ENCODE peak calls at places on chromosomes 2 and 18, in ten cellular contexts. T is GM23248; R is right atrium auricular region; O is adipocyte; N is ovary; L is CD8-positive, alpha-beta T cell; U is K562; P is iPS DF 6.9; W is keratinocyte; S is bronchial epithelial cell. G is an unnamed sample. For H3K27me3, the result is how much of the 10 kb centered on the place peaks cover.

GRCh38 chr2:26840937-26841610 is 6.9 kb upstream of the DPYSL5 start:
- DNase-seq in T (no peak), R (peak), O (no peak), N (no peak), L (no peak), U (peak), P (no peak), W (no peak), S (peak), G (no peak)

GRCh38 chr2:105118960-105119359 is 81.1 kb downstream of the MRPS9 start:
- DNase-seq in T (no peak), R (no peak), O (no peak), N (no peak), L (no peak), U (peak), P (peak), W (no peak), S (no peak), G (no peak)

GRCh38 chr2:190409616-190410015 is 1.5 kb downstream of the MFSD6 start:
- DNase-seq in T (no peak), R (no peak), O (no peak), N (no peak), L (no peak), U (peak), P (no peak), W (no peak), S (no peak), G (no peak)

GRCh38 chr2:223591596-223591995 is 10.6 kb downstream of the SCG2 start:
- DNase-seq in T (no peak), R (no peak), O (no peak), N (no peak), L (no peak), U (no peak), P (no peak), W (no peak), S (no peak), G (no peak)

GRCh38 chr2:216110620-216111019 is 1.5 kb downstream of the XRCC5 start:
- DNase-seq in T (peak), R (no peak), O (peak), N (no peak), L (no peak), U (no peak), P (no peak), W (no peak), S (no peak), G (no peak)

GRCh38 chr2:215660687-215661086 is 224.8 kb upstream of the FN1 start:
- DNase-seq in T (peak), R (no peak), O (no peak), N (no peak), L (no peak), U (no peak), P (no peak), W (no peak), S (peak), G (no peak)

GRCh38 chr2:205073433-205074020 is 528.3 kb downstream of the PARD3B start:
- DNase-seq in T (no peak), R (no peak), O (no peak), N (no peak), L (no peak), U (no peak), P (no peak), W (no peak), S (no peak), G (no peak)

GRCh38 chr2:106562232-106562631 is 75.1 kb downstream of the CD8B2 start:
- DNase-seq in T (no peak), R (no peak), O (peak), N (no peak), L (no peak), U (no peak), P (no peak), W (no peak), S (no peak), G (no peak)

GRCh38 chr18:56043691-56044090 is 455.7 kb upstream of the TCF4 start:
- DNase-seq in T (no peak), R (no peak), O (no peak), N (no peak), L (no peak), U (no peak), P (no peak), W (no peak), S (no peak), G (no peak)

GRCh38 chr2:112187805-112188596 is 49.8 kb downstream of the FBLN7 start:
- DNase-seq in T (no peak), R (no peak), O (no peak), N (no peak), L (peak), U (peak), P (no peak), W (no peak), S (peak), G (no peak)

GRCh38 chr18:79963658-79964329 is 649 bp upstream of the HSBP1L1 start:
- DNase-seq in T (no peak), R (no peak), O (no peak), N (no peak), L (no peak), U (no peak), P (no peak), W (no peak), S (no peak), G (no peak)

GRCh38 chr18:79962835-79963657 is 1.4 kb upstream of the HSBP1L1 start:
- DNase-seq in T (no peak), R (no peak), O (no peak), N (no peak), L (no peak), U (no peak), P (no peak), W (no peak), S (no peak), G (no peak)

GRCh38 chr18:79961527-79962291 is 2.7 kb upstream of the HSBP1L1 start:
- DNase-seq in T (peak), R (no peak), O (peak), N (no peak), L (no peak), U (peak), P (no peak), W (no peak), S (peak), G (no peak)

GRCh38 chr18:79960921-79961526 is 3.4 kb upstream of the HSBP1L1 start:
- DNase-seq in T (no peak), R (no peak), O (no peak), N (no peak), L (no peak), U (no peak), P (no peak), W (no peak), S (no peak), G (no peak)

GRCh38 chr18:79962311-79962710 is 2.1 kb upstream of the HSBP1L1 start:
- DNase-seq in T (peak), R (no peak), O (peak), N (no peak), L (no peak), U (no peak), P (no peak), W (no peak), S (peak), G (no peak)
- H3K27me3 ChIP-seq in T (under half), R (under half), O (under half), N (under half), L (under half), U (under half), P (under half), W (under half), S (under half), G (under half)

DNA sequence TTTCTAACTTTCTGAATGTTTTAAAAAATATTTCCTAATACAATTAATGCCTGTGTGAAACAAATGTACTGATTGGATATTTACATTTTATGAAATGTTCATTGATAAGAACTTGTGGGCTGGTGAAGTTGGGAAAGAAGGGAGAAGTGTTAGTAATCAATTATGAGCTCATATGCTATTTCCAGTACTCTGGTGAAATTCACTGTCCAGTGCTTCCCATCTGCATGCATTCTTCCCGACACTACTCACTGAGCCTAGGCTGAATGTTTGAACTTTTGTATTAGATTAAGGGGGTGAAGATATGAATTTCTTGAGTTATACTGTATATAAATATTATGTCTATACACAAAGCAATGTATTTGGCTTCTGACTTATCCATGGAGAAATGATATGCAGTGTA is 36.0 kb downstream of the SKA1 start:
- DNase-seq in T (peak), R (no peak), O (peak), N (no peak), L (no peak), U (no peak), P (no peak), W (no peak), S (peak), G (no peak)
- H3K27me3 ChIP-seq in T (under half), R (under half), O (under half), N (under half), L (under half), U (under half), P (under half), W (under half), S (under half), G (under half)

DNA sequence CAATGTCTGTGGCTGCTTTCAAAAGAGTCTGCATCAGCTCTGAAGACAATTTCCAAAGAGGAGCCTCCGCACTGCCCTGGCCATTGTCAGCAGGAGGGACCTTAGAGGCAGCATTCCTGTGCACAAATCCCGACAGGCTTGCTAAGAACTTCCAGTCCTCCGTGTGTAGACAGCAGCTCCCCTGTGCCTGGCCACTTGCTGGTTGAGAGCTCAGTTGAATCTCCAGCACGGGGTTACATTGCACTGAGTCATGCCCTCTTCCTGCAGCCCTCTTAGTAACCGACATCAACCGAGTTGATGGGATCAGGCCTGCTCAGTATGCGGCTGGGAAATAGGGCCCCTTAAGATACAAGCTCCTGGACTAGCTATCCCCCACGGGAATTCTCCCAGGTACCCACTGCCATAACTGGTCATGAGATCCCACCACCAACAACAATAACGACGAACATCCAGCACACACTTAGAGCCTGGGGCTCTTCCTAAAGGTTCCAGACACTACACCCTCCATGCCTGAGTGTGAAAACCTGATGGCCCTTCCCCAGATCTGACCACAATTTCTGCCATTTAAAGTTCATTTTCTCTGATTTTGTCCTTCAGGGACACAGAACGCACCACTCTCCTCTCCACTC is 12.0 kb downstream of the ATP6V1B1 start:
- DNase-seq in T (peak), R (no peak), O (peak), N (no peak), L (no peak), U (peak), P (no peak), W (no peak), S (peak), G (no peak)
- H3K27me3 ChIP-seq in T (under half), R (under half), O (under half), N (under half), L (under half), U (under half), P (under half), W (under half), S (under half), G (under half)

DNA sequence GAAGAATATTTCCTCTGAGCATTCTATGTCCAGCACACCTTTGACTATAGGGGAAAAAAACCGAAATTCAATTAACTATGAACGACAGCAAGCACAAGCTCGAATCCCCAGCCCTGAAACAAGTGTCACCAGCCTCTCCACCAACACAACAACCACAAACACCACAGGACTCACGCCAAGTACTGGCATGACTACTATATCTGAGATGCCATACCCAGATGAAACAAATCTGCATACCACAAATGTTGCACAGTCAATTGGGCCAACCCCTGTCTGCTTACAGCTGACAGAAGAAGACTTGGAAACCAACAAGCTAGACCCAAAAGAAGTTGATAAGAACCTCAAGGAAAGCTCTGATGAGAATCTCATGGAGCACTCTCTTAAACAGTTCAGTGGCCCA is 79.4 kb upstream of the FAM117B start:
- DNase-seq in T (no peak), R (no peak), O (no peak), N (no peak), L (no peak), U (no peak), P (no peak), W (no peak), S (no peak), G (no peak)
- H3K27me3 ChIP-seq in T (under half), R (under half), O (under half), N (under half), L (under half), U (under half), P (under half), W (under half), S (under half), G (under half)

GRCh38 chr2:121288454-121289231 is 3.6 kb upstream of the TFCP2L1 start:
- DNase-seq in T (no peak), R (peak), O (no peak), N (no peak), L (no peak), U (no peak), P (no peak), W (no peak), S (no peak), G (no peak)
- H3K27me3 ChIP-seq in T (under half), R (under half), O (under half), N (under half), L (under half), U (under half), P (under half), W (under half), S (under half), G (under half)

GRCh38 chr2:63053889-63054725 is 3.5 kb downstream of the OTX1 start:
- DNase-seq in T (peak), R (no peak), O (no peak), N (no peak), L (no peak), U (no peak), P (no peak), W (no peak), S (no peak), G (no peak)

GRCh38 chr2:63054812-63055509 is 4.3 kb downstream of the OTX1 start:
- DNase-seq in T (no peak), R (no peak), O (no peak), N (no peak), L (no peak), U (no peak), P (no peak), W (no peak), S (no peak), G (no peak)

GRCh38 chr2:63051795-63052333 is 1.2 kb downstream of the OTX1 start:
- DNase-seq in T (no peak), R (no peak), O (no peak), N (no peak), L (no peak), U (no peak), P (no peak), W (no peak), S (no peak), G (no peak)

GRCh38 chr2:63052411-63053234 is 2.0 kb downstream of the OTX1 start:
- DNase-seq in T (no peak), R (no peak), O (no peak), N (no peak), L (no peak), U (no peak), P (no peak), W (no peak), S (no peak), G (no peak)

GRCh38 chr2:63053235-63053888 is 2.7 kb downstream of the OTX1 start:
- DNase-seq in T (no peak), R (no peak), O (no peak), N (no peak), L (no peak), U (no peak), P (no peak), W (no peak), S (no peak), G (no peak)
- H3K27me3 ChIP-seq in T (half or more), R (half or more), O (under half), N (under half), L (half or more), U (under half), P (half or more), W (under half), S (under half), G (half or more)

DNA sequence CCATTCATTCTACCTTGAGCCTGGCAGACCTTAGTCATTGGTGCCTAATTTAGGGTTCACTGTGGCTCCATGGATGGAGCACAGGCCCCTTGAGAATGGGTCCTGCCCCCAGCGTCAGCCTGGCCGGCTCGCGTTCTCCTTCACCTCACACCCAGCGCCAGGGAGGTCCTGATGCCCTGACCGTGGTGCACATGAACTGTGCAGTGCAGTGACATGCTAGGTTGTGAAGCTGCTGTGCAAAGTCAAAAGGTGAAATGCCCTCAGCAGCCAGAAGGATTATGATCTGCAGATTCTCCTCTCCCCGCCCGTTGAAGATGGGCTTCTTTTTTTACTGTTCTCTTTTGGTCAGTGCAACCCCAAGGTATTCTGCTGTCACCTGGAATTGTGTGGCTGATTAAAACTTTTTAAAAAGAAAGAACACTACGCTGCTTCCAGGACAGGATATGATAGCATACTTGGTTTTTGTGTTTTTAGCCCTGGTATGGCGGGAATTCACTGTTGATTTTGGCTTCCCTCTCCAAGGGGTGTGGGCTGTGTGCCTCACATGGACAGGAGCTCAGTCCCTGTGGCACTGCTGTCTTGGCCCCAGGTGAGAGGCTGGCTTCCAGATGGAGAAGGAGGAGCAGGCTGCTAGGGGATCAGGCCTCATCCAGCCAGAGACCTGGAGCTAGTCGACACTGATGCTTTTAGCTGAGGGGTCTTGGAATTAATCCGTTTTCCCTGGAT is 49.4 kb upstream of the MCFD2 start:
- DNase-seq in T (no peak), R (no peak), O (no peak), N (no peak), L (no peak), U (no peak), P (no peak), W (no peak), S (peak), G (no peak)
- H3K27me3 ChIP-seq in T (under half), R (under half), O (under half), N (under half), L (under half), U (under half), P (under half), W (under half), S (under half), G (under half)

GRCh38 chr2:170717599-170717963 is 2.4 kb downstream of the SP5 start:
- DNase-seq in T (no peak), R (no peak), O (no peak), N (no peak), L (no peak), U (no peak), P (no peak), W (no peak), S (no peak), G (no peak)
- H3K27me3 ChIP-seq in T (half or more), R (under half), O (under half), N (under half), L (under half), U (under half), P (half or more), W (half or more), S (under half), G (half or more)

GRCh38 chr18:2908166-2908945 is 61.5 kb downstream of the EMILIN2 start:
- DNase-seq in T (no peak), R (peak), O (no peak), N (no peak), L (no peak), U (no peak), P (no peak), W (no peak), S (no peak), G (no peak)

GRCh38 chr18:2905802-2906521 is 59.2 kb downstream of the EMILIN2 start:
- DNase-seq in T (peak), R (peak), O (no peak), N (peak), L (no peak), U (no peak), P (no peak), W (no peak), S (no peak), G (peak)

GRCh38 chr18:2908946-2909335 is 62.1 kb downstream of the EMILIN2 start:
- DNase-seq in T (no peak), R (peak), O (no peak), N (no peak), L (no peak), U (no peak), P (no peak), W (no peak), S (no peak), G (no peak)

GRCh38 chr18:2906522-2907458 is 60.0 kb downstream of the EMILIN2 start:
- DNase-seq in T (peak), R (peak), O (peak), N (peak), L (no peak), U (peak), P (no peak), W (no peak), S (no peak), G (no peak)

GRCh38 chr18:2907459-2908145 is 60.8 kb downstream of the EMILIN2 start:
- DNase-seq in T (peak), R (no peak), O (no peak), N (no peak), L (no peak), U (no peak), P (no peak), W (no peak), S (no peak), G (no peak)
- H3K27me3 ChIP-seq in T (under half), R (under half), O (under half), N (under half), L (under half), U (under half), P (under half), W (under half), S (under half), G (under half)

G was measured in left ventricle myocardium inferior.